ENCODE peak calls at places on chromosomes 13 and 19, in five cellular contexts. One of them, this sample, is unnamed.

GRCh38 chr19:54433697-54434096 is 15.3 kb upstream of the LENG8 start:
- DNase-seq in BJ: no peak
- DNase-seq in right lobe of liver: no peak
- DNase-seq in IMR-90: no peak
- DNase-seq in substantia nigra: no peak
- DNase-seq in this sample: no peak

GRCh38 chr13:31697290-31697689 is 42.0 kb upstream of the RXFP2 start:
- DNase-seq in IMR-90: no peak
- DNase-seq in BJ: no peak
- DNase-seq in substantia nigra: no peak
- DNase-seq in right lobe of liver: no peak
- DNase-seq in this sample: no peak

GRCh38 chr13:32984857-32985626 is 31.2 kb upstream of the KL start:
- DNase-seq in substantia nigra: no peak
- DNase-seq in BJ: no peak
- DNase-seq in IMR-90: peak; percentile 58
- DNase-seq in right lobe of liver: no peak
- DNase-seq in this sample: no peak

GRCh38 chr19:47644743-47645499 is 36.0 kb downstream of the BICRA start:
- DNase-seq in substantia nigra: no peak
- DNase-seq in IMR-90: no peak
- DNase-seq in right lobe of liver: no peak
- DNase-seq in BJ: no peak
- DNase-seq in this sample: no peak

GRCh38 chr13:72565893-72566292 is 161.5 kb downstream of the MZT1 start:
- DNase-seq in right lobe of liver: no peak
- DNase-seq in substantia nigra: no peak
- DNase-seq in IMR-90: peak; percentile 15
- DNase-seq in BJ: no peak
- DNase-seq in this sample: no peak

GRCh38 chr19:50626796-50627195 is 12.9 kb downstream of the SYT3 start:
- DNase-seq in BJ: no peak
- DNase-seq in IMR-90: peak; percentile 3
- DNase-seq in right lobe of liver: no peak
- DNase-seq in substantia nigra: no peak
- DNase-seq in this sample: no peak

GRCh38 chr19:56917998-56918397 is 77.5 kb upstream of the PEG3 start:
- DNase-seq in right lobe of liver: no peak
- DNase-seq in BJ: no peak
- DNase-seq in substantia nigra: no peak
- DNase-seq in IMR-90: no peak
- DNase-seq in this sample: no peak

GRCh38 chr19:12913871-12914690 is 5.0 kb downstream of the SYCE2 start:
- DNase-seq in IMR-90: no peak
- DNase-seq in substantia nigra: no peak
- DNase-seq in BJ: no peak
- DNase-seq in right lobe of liver: no peak
- DNase-seq in this sample: no peak

GRCh38 chr19:58397533-58398037 is 2.1 kb downstream of the RNF225 start:
- DNase-seq in IMR-90: no peak
- DNase-seq in BJ: no peak
- DNase-seq in substantia nigra: no peak
- DNase-seq in right lobe of liver: no peak
- DNase-seq in this sample: no peak

This sample was measured in mucosa of gallbladder.